ENCODE peak calls at places on chromosome 18, in ten cellular contexts. X, Z, Y, M, E, L, P, H, U and V are unnamed samples. For H3K27me3 and H3K9me3, the result is how much of the 10 kb centered on the place peaks cover.

GRCh38 chr18:49638209-49638785 is 76.4 kb downstream of the LIPG start:
- DNase-seq in X (no peak), Z (no peak), Y (no peak), M (no peak), E (no peak), L (no peak), P (no peak), H (no peak), U (no peak), V (no peak)

GRCh38 chr18:42192251-42193248 is 237.5 kb downstream of the PIK3C3 start:
- DNase-seq in X (no peak), Z (no peak), Y (no peak), M (no peak), E (peak), L (no peak), P (no peak), H (no peak), U (peak), V (no peak)

GRCh38 chr18:40355701-40356100 is 1599.3 kb upstream of the PIK3C3 start:
- DNase-seq in X (no peak), Z (no peak), Y (no peak), M (no peak), E (peak), L (no peak), P (no peak), H (no peak), U (peak), V (no peak)

GRCh38 chr18:61400714-61401113 is 67.5 kb downstream of the CDH20 start:
- DNase-seq in X (no peak), Z (no peak), Y (no peak), M (no peak), E (peak), L (no peak), P (no peak), H (no peak), U (peak), V (no peak)

GRCh38 chr18:21747764-21748693 is 7.4 kb downstream of the MIB1 start:
- DNase-seq in X (no peak), Z (no peak), Y (no peak), M (no peak), E (no peak), L (no peak), P (no peak), H (no peak), U (no peak), V (no peak)

GRCh38 chr18:805008-805754 is 6.9 kb downstream of the YES1 start:
- DNase-seq in X (no peak), Z (no peak), Y (no peak), M (no peak), E (no peak), L (no peak), P (no peak), H (no peak), U (no peak), V (no peak)

GRCh38 chr18:56315363-56315762 is 323.0 kb downstream of the TXNL1 start:
- DNase-seq in X (no peak), Z (no peak), Y (no peak), M (no peak), E (no peak), L (no peak), P (no peak), H (no peak), U (peak), V (no peak)

GRCh38 chr18:13585379-13586153 is 140.8 kb downstream of the FAM210A start:
- DNase-seq in X (no peak), Z (no peak), Y (no peak), M (no peak), E (no peak), L (no peak), P (no peak), H (no peak), U (no peak), V (no peak)

GRCh38 chr18:48106976-48107781 is 176.7 kb upstream of the SMAD2 start:
- DNase-seq in X (no peak), Z (no peak), Y (no peak), M (no peak), E (no peak), L (peak), P (no peak), H (no peak), U (no peak), V (no peak)

GRCh38 chr18:1668284-1668683 is 763.6 kb downstream of the ADCYAP1 start:
- DNase-seq in X (no peak), Z (peak), Y (no peak), M (no peak), E (no peak), L (no peak), P (no peak), H (no peak), U (no peak), V (no peak)

GRCh38 chr18:72456802-72457201 is 87.3 kb downstream of the CBLN2 start:
- DNase-seq in X (no peak), Z (no peak), Y (no peak), M (no peak), E (peak), L (no peak), P (no peak), H (no peak), U (no peak), V (no peak)

DNA sequence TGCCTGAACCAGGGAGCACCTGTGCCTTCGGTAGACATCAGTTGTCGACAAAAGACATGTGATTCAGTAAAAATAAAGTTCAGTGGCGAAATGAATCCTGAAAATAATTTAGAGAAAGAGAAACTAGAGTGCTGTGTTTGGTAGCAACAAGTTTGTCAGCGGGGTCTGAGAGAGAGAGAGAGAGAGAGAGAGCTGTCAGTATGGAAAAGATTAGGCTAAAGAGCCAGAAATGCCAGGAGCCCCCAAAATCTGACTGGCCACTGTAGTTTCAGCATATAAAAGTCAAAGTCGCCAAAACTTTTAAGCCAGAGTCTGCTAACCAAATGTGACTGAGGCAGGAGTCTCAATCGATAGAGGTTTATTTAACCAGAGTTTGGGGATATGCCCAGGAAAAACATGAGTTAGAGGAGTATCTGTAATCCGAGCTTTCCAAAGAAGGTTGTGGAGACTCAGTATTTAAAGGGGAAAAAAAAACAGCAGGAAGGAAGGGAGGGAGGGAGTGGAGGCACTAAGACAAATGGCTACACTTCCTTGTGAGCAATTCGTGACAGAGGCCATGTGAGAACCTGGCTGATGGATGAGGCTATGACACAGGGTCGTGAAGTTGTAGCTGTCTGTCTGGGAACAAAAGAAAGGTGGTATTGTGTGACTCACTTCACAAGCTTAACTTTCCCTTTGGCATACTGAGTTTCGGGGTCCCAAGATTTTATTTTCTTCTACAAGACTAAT is 20.5 kb upstream of the GNAL start:
- DNase-seq in X (no peak), Z (no peak), Y (no peak), M (no peak), E (no peak), L (no peak), P (no peak), H (no peak), U (no peak), V (no peak)
- H3K27me3 ChIP-seq in X (under half), Z (under half), Y (under half), M (under half), E (under half), L (under half), P (under half), H (under half), U (under half), V (under half)

DNA sequence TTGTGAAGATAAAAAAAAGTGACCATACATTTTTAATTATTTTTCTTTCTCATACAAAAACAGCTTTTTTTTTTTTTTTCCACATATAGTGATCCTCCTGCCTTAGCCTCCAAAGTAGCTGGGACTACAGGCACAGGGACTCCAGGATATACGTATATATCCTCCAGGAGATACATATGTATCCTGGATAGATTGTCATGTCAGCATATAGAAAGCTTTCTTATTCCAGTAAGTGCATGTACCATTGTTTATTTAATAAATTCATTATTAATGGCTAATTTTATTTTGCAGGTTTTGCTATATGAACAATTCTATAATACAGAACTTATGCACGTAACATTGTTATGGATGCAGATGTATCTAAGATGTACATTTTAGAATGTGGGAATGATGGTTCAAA is 138.7 kb downstream of the DOK6 start:
- DNase-seq in X (no peak), Z (no peak), Y (no peak), M (no peak), E (no peak), L (no peak), P (no peak), H (no peak), U (no peak), V (no peak)
- H3K9me3 ChIP-seq in X (under half), Z (under half), Y (under half), M (under half), E (under half), L (under half), P (under half), H (under half), U (under half), V (under half)

GRCh38 chr18:79496237-79496977 is 100.7 kb downstream of the NFATC1 start:
- DNase-seq in X (peak), Z (no peak), Y (peak), M (no peak), E (no peak), L (no peak), P (peak), H (no peak), U (no peak), V (no peak)
- TF ChIP-seq CTCF in X (no peak), Z (no peak), Y (no peak), M (no peak), E (no peak), L (no peak), P (no peak), H (no peak), U (no peak), V (no peak)

GRCh38 chr18:75428490-75428889 is 987 bp upstream of the SMIM21 start:
- DNase-seq in X (no peak), Z (no peak), Y (no peak), M (no peak), E (no peak), L (no peak), P (no peak), H (no peak), U (no peak), V (no peak)
- H3K27me3 ChIP-seq in X (under half), Z (under half), Y (under half), M (under half), E (under half), L (under half), P (under half), H (under half), U (under half), V (under half)

GRCh38 chr18:10052871-10053270 is 139.1 kb downstream of the VAPA start:
- DNase-seq in X (no peak), Z (no peak), Y (no peak), M (no peak), E (no peak), L (no peak), P (no peak), H (no peak), U (no peak), V (no peak)

GRCh38 chr18:10051877-10052631 is 138.2 kb downstream of the VAPA start:
- DNase-seq in X (no peak), Z (peak), Y (peak), M (no peak), E (peak), L (peak), P (no peak), H (peak), U (peak), V (no peak)

GRCh38 chr18:10053861-10054260 is 140.0 kb downstream of the VAPA start:
- DNase-seq in X (no peak), Z (no peak), Y (no peak), M (no peak), E (no peak), L (no peak), P (no peak), H (no peak), U (no peak), V (no peak)

GRCh38 chr18:10049721-10050120 is 135.9 kb downstream of the VAPA start:
- DNase-seq in X (no peak), Z (no peak), Y (no peak), M (no peak), E (peak), L (no peak), P (no peak), H (no peak), U (no peak), V (no peak)

GRCh38 chr18:10050956-10051355 is 137.1 kb downstream of the VAPA start:
- DNase-seq in X (no peak), Z (no peak), Y (no peak), M (no peak), E (peak), L (no peak), P (no peak), H (no peak), U (no peak), V (no peak)
- H3K9me3 ChIP-seq in X (under half), Z (under half), Y (under half), M (under half), E (under half), L (under half), P (under half), H (under half), U (under half), V (under half)

DNA sequence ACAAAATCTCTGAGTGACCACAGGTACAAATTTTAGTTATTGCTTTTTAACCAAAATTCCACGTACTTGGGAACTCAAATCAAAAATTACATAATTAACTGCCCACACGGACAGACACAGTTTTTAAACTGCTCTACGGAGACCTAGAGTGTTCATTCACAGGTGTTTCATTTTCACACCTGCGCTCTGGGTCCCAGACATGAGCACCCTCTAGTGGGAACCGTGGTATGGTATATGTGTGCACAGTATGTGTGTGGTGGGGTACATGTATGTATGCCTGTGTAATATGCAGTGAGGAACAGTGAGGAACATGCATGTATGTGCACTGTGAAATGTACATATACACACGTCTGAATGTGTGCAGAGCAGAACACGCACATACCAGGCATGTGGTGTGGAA is 65.0 kb downstream of the PPP4R1 start:
- DNase-seq in X (no peak), Z (no peak), Y (no peak), M (no peak), E (no peak), L (no peak), P (no peak), H (no peak), U (no peak), V (no peak)
- TF ChIP-seq CTCF in X (no peak), Z (no peak), Y (no peak), M (no peak), E (no peak), L (no peak), P (peak), H (peak), U (no peak), V (no peak)

DNA sequence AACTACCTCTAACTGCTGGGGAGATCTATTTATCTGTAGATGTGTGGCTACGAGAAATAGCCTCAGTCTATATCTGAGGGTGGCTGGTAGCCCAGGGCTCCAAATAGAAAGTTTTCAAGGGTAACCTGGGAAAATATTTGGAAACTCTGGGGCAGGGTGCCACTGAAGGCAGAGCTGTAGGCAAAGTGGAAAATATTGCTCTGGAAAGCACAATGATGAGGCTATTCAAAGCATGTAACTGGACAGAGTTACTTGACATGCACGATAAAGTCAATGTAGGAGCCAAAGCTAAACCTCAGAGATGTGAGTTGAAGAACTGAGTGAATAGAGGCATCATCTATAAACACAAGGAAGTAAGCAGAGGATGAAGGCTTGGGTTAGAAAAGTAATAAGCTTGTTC is 171.7 kb downstream of the MBD2 start:
- DNase-seq in X (no peak), Z (no peak), Y (no peak), M (no peak), E (no peak), L (no peak), P (no peak), H (no peak), U (no peak), V (no peak)
- H3K27me3 ChIP-seq in X (under half), Z (under half), Y (under half), M (under half), E (under half), L (under half), P (under half), H (under half), U (under half), V (under half)

DNA sequence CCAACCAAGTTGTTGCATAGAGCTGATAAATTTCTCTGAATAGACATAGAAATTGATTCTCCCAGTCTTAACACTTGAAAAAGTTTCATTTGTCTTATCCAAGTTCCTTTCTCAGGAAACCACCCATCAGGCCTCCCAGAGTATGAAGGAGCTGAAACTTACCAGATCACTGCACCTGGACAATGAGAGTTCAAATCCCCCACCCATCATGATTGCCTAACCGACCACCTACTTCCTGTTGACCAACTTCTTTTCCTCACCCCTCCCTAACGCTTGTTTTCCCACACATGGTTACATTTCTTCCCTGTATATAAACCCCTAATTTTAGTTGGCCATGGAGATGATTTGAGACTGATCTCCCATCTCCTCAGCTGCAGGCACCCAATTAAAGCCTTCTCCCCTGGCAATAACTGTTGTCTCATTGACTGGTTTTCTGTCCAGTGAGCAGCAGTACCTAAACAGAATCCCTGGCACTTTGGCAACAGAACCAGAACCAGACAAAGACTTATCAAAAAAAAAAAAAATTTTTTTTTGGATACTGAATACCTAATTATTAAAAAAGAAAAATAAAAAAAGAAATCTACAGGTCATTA is 103.0 kb downstream of the SPIRE1 start:
- DNase-seq in X (no peak), Z (no peak), Y (no peak), M (no peak), E (no peak), L (no peak), P (no peak), H (no peak), U (no peak), V (no peak)
- H3K9me3 ChIP-seq in X (under half), Z (under half), Y (under half), M (under half), E (under half), L (under half), P (under half), H (under half), U (under half), V (under half)

DNA sequence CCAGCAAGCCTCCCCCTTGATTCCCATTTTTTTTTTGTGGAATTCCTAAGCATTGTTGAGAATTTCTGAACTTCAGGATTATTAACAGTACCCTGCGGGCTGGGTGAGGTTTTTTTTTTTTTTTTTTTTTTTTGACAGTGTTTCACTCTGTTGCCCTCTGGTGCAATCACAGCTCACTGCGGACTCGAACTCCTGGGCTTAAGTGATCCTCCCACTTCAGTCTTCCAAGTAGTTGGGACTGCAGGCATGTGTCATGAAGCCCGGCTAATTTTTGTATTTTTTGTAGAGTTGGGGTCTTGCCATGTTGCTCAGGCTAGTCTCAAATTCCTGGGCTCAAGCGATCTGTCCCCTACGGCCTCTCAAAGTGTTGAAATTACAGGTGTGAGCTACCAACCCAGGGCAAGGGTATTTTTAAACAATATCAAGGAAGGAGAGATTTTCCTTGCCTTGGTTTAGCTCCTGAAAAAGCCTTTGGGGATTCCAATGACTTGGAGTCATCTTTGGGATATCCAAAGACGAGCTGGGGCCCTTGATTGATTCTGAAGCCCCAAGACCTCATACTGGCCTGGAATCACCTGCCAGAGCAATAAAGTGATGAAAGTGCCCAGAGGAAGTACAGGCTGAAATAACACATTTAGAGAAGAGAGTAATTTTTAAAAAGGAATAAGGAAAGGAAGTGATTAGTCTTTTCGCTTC is 240.2 kb downstream of the TGIF1 start:
- DNase-seq in X (no peak), Z (no peak), Y (no peak), M (no peak), E (no peak), L (no peak), P (no peak), H (no peak), U (no peak), V (no peak)
- TF ChIP-seq CTCF in X (no peak), Z (no peak), Y (no peak), M (no peak), E (no peak), L (no peak), P (no peak), H (no peak), U (no peak), V (no peak)